ENCODE peak calls at places on chromosomes 12 and 14, in eight cellular contexts. One of them, this sample, is unnamed.
A peak's percentile ranks its signal among the peaks of the same experiment; 100 is the strongest.

GRCh38 chr12:53975019-53975815 is 463 bp upstream of the HOTAIR start:
- DNase-seq in activated T-cell treated with anti-CD3 and anti-CD28 coated beads, Interleukin-2, amount 50 U/mL, for 4 hours: no peak
- DNase-seq in nephron progenitor cell: no peak
- DNase-seq in mammary epithelial cell: no peak
- DNase-seq in MG63: no peak
- DNase-seq in NCI-H1105: no peak
- DNase-seq in NCI-H1417: no peak
- DNase-seq in RPMI7951: no peak
- DNase-seq in this sample: no peak

GRCh38 chr14:100989924-100990323 is 86.4 kb upstream of the RTL1 start:
- DNase-seq in activated T-cell treated with anti-CD3 and anti-CD28 coated beads, Interleukin-2, amount 50 U/mL, for 4 hours: no peak
- DNase-seq in nephron progenitor cell: no peak
- DNase-seq in mammary epithelial cell: peak; percentile 41
- DNase-seq in MG63: no peak
- DNase-seq in NCI-H1105: no peak
- DNase-seq in NCI-H1417: no peak
- DNase-seq in RPMI7951: peak; percentile 3
- DNase-seq in this sample: no peak

GRCh38 chr12:32274665-32275064 is 124.7 kb upstream of the FGD4 start:
- DNase-seq in activated T-cell treated with anti-CD3 and anti-CD28 coated beads, Interleukin-2, amount 50 U/mL, for 4 hours: no peak
- DNase-seq in nephron progenitor cell: no peak
- DNase-seq in mammary epithelial cell: no peak
- DNase-seq in MG63: no peak
- DNase-seq in NCI-H1105: no peak
- DNase-seq in NCI-H1417: no peak
- DNase-seq in RPMI7951: no peak
- DNase-seq in this sample: no peak

GRCh38 chr12:70994217-70994788 is 73.8 kb upstream of the PTPRR start:
- DNase-seq in activated T-cell treated with anti-CD3 and anti-CD28 coated beads, Interleukin-2, amount 50 U/mL, for 4 hours: no peak
- DNase-seq in nephron progenitor cell: no peak
- DNase-seq in mammary epithelial cell: peak; percentile 37
- DNase-seq in MG63: peak; percentile 43
- DNase-seq in NCI-H1105: no peak
- DNase-seq in NCI-H1417: no peak
- DNase-seq in RPMI7951: no peak
- DNase-seq in this sample: no peak

GRCh38 chr14:102903248-102903888 is 19.1 kb upstream of the AMN start:
- DNase-seq in activated T-cell treated with anti-CD3 and anti-CD28 coated beads, Interleukin-2, amount 50 U/mL, for 4 hours: no peak
- DNase-seq in nephron progenitor cell: no peak
- DNase-seq in mammary epithelial cell: no peak
- DNase-seq in MG63: no peak
- DNase-seq in NCI-H1105: no peak
- DNase-seq in NCI-H1417: no peak
- DNase-seq in RPMI7951: no peak
- DNase-seq in this sample: no peak

GRCh38 chr12:124967016-124967739 is 21.8 kb downstream of the DHX37 start:
- DNase-seq in activated T-cell treated with anti-CD3 and anti-CD28 coated beads, Interleukin-2, amount 50 U/mL, for 4 hours: no peak
- DNase-seq in nephron progenitor cell: no peak
- DNase-seq in mammary epithelial cell: no peak
- DNase-seq in MG63: no peak
- DNase-seq in NCI-H1105: no peak
- DNase-seq in NCI-H1417: no peak
- DNase-seq in RPMI7951: no peak
- DNase-seq in this sample: no peak

GRCh38 chr12:57149309-57149900 is 2.0 kb upstream of the LRP1-AS start:
- DNase-seq in activated T-cell treated with anti-CD3 and anti-CD28 coated beads, Interleukin-2, amount 50 U/mL, for 4 hours: no peak
- DNase-seq in nephron progenitor cell: no peak
- DNase-seq in mammary epithelial cell: no peak
- DNase-seq in MG63: peak; percentile 77
- DNase-seq in NCI-H1105: no peak
- DNase-seq in NCI-H1417: no peak
- DNase-seq in RPMI7951: peak; percentile 57
- DNase-seq in this sample: no peak

GRCh38 chr12:9674226-9674590 is 4.7 kb downstream of the CLEC2D start:
- DNase-seq in activated T-cell treated with anti-CD3 and anti-CD28 coated beads, Interleukin-2, amount 50 U/mL, for 4 hours: no peak
- DNase-seq in nephron progenitor cell: no peak
- DNase-seq in mammary epithelial cell: no peak
- DNase-seq in MG63: no peak
- DNase-seq in NCI-H1105: no peak
- DNase-seq in NCI-H1417: no peak
- DNase-seq in RPMI7951: no peak
- DNase-seq in this sample: no peak

GRCh38 chr14:100398044-100398443 is 74.9 kb downstream of the SLC25A47 start:
- DNase-seq in activated T-cell treated with anti-CD3 and anti-CD28 coated beads, Interleukin-2, amount 50 U/mL, for 4 hours: no peak
- DNase-seq in nephron progenitor cell: no peak
- DNase-seq in mammary epithelial cell: peak; percentile 58
- DNase-seq in MG63: no peak
- DNase-seq in NCI-H1105: no peak
- DNase-seq in NCI-H1417: no peak
- DNase-seq in RPMI7951: no peak
- DNase-seq in this sample: no peak

GRCh38 chr12:62683724-62684501 is 217.3 kb downstream of the MON2 start:
- DNase-seq in activated T-cell treated with anti-CD3 and anti-CD28 coated beads, Interleukin-2, amount 50 U/mL, for 4 hours: no peak
- DNase-seq in nephron progenitor cell: no peak
- DNase-seq in mammary epithelial cell: no peak
- DNase-seq in MG63: peak; percentile 85
- DNase-seq in NCI-H1105: no peak
- DNase-seq in NCI-H1417: no peak
- DNase-seq in RPMI7951: peak; percentile 51
- DNase-seq in this sample: no peak

GRCh38 chr14:32710351-32711102 is 228.2 kb upstream of the NPAS3 start:
- DNase-seq in activated T-cell treated with anti-CD3 and anti-CD28 coated beads, Interleukin-2, amount 50 U/mL, for 4 hours: no peak
- DNase-seq in nephron progenitor cell: no peak
- DNase-seq in mammary epithelial cell: no peak
- DNase-seq in MG63: no peak
- DNase-seq in NCI-H1105: no peak
- DNase-seq in NCI-H1417: no peak
- DNase-seq in RPMI7951: peak; percentile 72
- DNase-seq in this sample: peak; percentile 55

GRCh38 chr12:25962932-25963525 is 4.5 kb downstream of the RASSF8 start:
- DNase-seq in activated T-cell treated with anti-CD3 and anti-CD28 coated beads, Interleukin-2, amount 50 U/mL, for 4 hours: no peak
- DNase-seq in nephron progenitor cell: no peak
- DNase-seq in mammary epithelial cell: no peak
- DNase-seq in MG63: no peak
- DNase-seq in NCI-H1105: no peak
- DNase-seq in NCI-H1417: no peak
- DNase-seq in RPMI7951: peak; percentile 62
- DNase-seq in this sample: peak; percentile 92

GRCh38 chr12:120115692-120116442 is 686 bp downstream of the RAB35 start:
- DNase-seq in activated T-cell treated with anti-CD3 and anti-CD28 coated beads, Interleukin-2, amount 50 U/mL, for 4 hours: no peak
- DNase-seq in nephron progenitor cell: no peak
- DNase-seq in mammary epithelial cell: peak; percentile 23
- DNase-seq in MG63: peak; percentile 57
- DNase-seq in NCI-H1105: no peak
- DNase-seq in NCI-H1417: peak; percentile 26
- DNase-seq in RPMI7951: peak; percentile 24
- DNase-seq in this sample: peak; percentile 53

GRCh38 chr12:132773077-132774020 is 11.7 kb upstream of the ANKLE2 start:
- DNase-seq in activated T-cell treated with anti-CD3 and anti-CD28 coated beads, Interleukin-2, amount 50 U/mL, for 4 hours: no peak
- DNase-seq in nephron progenitor cell: no peak
- DNase-seq in mammary epithelial cell: no peak
- DNase-seq in MG63: no peak
- DNase-seq in NCI-H1105: no peak
- DNase-seq in NCI-H1417: no peak
- DNase-seq in RPMI7951: no peak
- DNase-seq in this sample: no peak

GRCh38 chr14:29930283-29930682 is 2.6 kb upstream of the PRKD1 start:
- DNase-seq in activated T-cell treated with anti-CD3 and anti-CD28 coated beads, Interleukin-2, amount 50 U/mL, for 4 hours: no peak
- DNase-seq in nephron progenitor cell: no peak
- DNase-seq in mammary epithelial cell: no peak
- DNase-seq in MG63: peak; percentile 18
- DNase-seq in NCI-H1105: no peak
- DNase-seq in NCI-H1417: no peak
- DNase-seq in RPMI7951: peak; percentile 62
- DNase-seq in this sample: peak; percentile 27

GRCh38 chr12:5163661-5164060 is 120.0 kb downstream of the KCNA5 start:
- DNase-seq in activated T-cell treated with anti-CD3 and anti-CD28 coated beads, Interleukin-2, amount 50 U/mL, for 4 hours: no peak
- DNase-seq in nephron progenitor cell: no peak
- DNase-seq in mammary epithelial cell: peak; percentile 39
- DNase-seq in MG63: no peak
- DNase-seq in NCI-H1105: no peak
- DNase-seq in NCI-H1417: no peak
- DNase-seq in RPMI7951: peak; percentile 32
- DNase-seq in this sample: no peak

GRCh38 chr12:52346596-52346995 is 20.7 kb downstream of the KRT85 start:
- DNase-seq in activated T-cell treated with anti-CD3 and anti-CD28 coated beads, Interleukin-2, amount 50 U/mL, for 4 hours: no peak
- DNase-seq in nephron progenitor cell: no peak
- DNase-seq in mammary epithelial cell: no peak
- DNase-seq in MG63: no peak
- DNase-seq in NCI-H1105: no peak
- DNase-seq in NCI-H1417: no peak
- DNase-seq in RPMI7951: no peak
- DNase-seq in this sample: peak; percentile 13

GRCh38 chr14:73755434-73756014 is 41.3 kb upstream of the PNMA1 start:
- DNase-seq in activated T-cell treated with anti-CD3 and anti-CD28 coated beads, Interleukin-2, amount 50 U/mL, for 4 hours: no peak
- DNase-seq in nephron progenitor cell: no peak
- DNase-seq in mammary epithelial cell: peak; percentile 70
- DNase-seq in MG63: peak; percentile 12
- DNase-seq in NCI-H1105: no peak
- DNase-seq in NCI-H1417: no peak
- DNase-seq in RPMI7951: peak; percentile 53
- DNase-seq in this sample: no peak

GRCh38 chr12:104496336-104496735 is 39.6 kb downstream of the CHST11 start:
- DNase-seq in activated T-cell treated with anti-CD3 and anti-CD28 coated beads, Interleukin-2, amount 50 U/mL, for 4 hours: no peak
- DNase-seq in nephron progenitor cell: no peak
- DNase-seq in mammary epithelial cell: no peak
- DNase-seq in MG63: no peak
- DNase-seq in NCI-H1105: no peak
- DNase-seq in NCI-H1417: no peak
- DNase-seq in RPMI7951: no peak
- DNase-seq in this sample: no peak

GRCh38 chr12:10554971-10555481 is 49.3 kb downstream of the EIF2S3B start:
- DNase-seq in activated T-cell treated with anti-CD3 and anti-CD28 coated beads, Interleukin-2, amount 50 U/mL, for 4 hours: no peak
- DNase-seq in nephron progenitor cell: no peak
- DNase-seq in mammary epithelial cell: no peak
- DNase-seq in MG63: no peak
- DNase-seq in NCI-H1105: no peak
- DNase-seq in NCI-H1417: no peak
- DNase-seq in RPMI7951: no peak
- DNase-seq in this sample: no peak

GRCh38 chr14:99035712-99036593 is 236.0 kb downstream of the BCL11B start:
- DNase-seq in activated T-cell treated with anti-CD3 and anti-CD28 coated beads, Interleukin-2, amount 50 U/mL, for 4 hours: no peak
- DNase-seq in nephron progenitor cell: peak; percentile 65
- DNase-seq in mammary epithelial cell: peak; percentile 96
- DNase-seq in MG63: peak; percentile 95
- DNase-seq in NCI-H1105: no peak
- DNase-seq in NCI-H1417: no peak
- DNase-seq in RPMI7951: peak; percentile 95
- DNase-seq in this sample: no peak

GRCh38 chr14:95756751-95757150 is 42.8 kb upstream of the TCL1A start:
- DNase-seq in activated T-cell treated with anti-CD3 and anti-CD28 coated beads, Interleukin-2, amount 50 U/mL, for 4 hours: no peak
- DNase-seq in nephron progenitor cell: no peak
- DNase-seq in mammary epithelial cell: no peak
- DNase-seq in MG63: no peak
- DNase-seq in NCI-H1105: no peak
- DNase-seq in NCI-H1417: no peak
- DNase-seq in RPMI7951: no peak
- DNase-seq in this sample: no peak

GRCh38 chr12:58487280-58488141 is 432.8 kb downstream of the LRIG3 start:
- DNase-seq in activated T-cell treated with anti-CD3 and anti-CD28 coated beads, Interleukin-2, amount 50 U/mL, for 4 hours: no peak
- DNase-seq in nephron progenitor cell: no peak
- DNase-seq in mammary epithelial cell: no peak
- DNase-seq in MG63: no peak
- DNase-seq in NCI-H1105: no peak
- DNase-seq in NCI-H1417: no peak
- DNase-seq in RPMI7951: peak; percentile 93
- DNase-seq in this sample: no peak

GRCh38 chr12:4881665-4882064 is 28.0 kb upstream of the KCNA1 start:
- DNase-seq in activated T-cell treated with anti-CD3 and anti-CD28 coated beads, Interleukin-2, amount 50 U/mL, for 4 hours: no peak
- DNase-seq in nephron progenitor cell: no peak
- DNase-seq in mammary epithelial cell: no peak
- DNase-seq in MG63: peak; percentile 42
- DNase-seq in NCI-H1105: no peak
- DNase-seq in NCI-H1417: no peak
- DNase-seq in RPMI7951: no peak
- DNase-seq in this sample: no peak

GRCh38 chr12:109766251-109766778 is 52.7 kb downstream of the FAM222A start:
- DNase-seq in activated T-cell treated with anti-CD3 and anti-CD28 coated beads, Interleukin-2, amount 50 U/mL, for 4 hours: no peak
- DNase-seq in nephron progenitor cell: no peak
- DNase-seq in mammary epithelial cell: no peak
- DNase-seq in MG63: no peak
- DNase-seq in NCI-H1105: no peak
- DNase-seq in NCI-H1417: no peak
- DNase-seq in RPMI7951: no peak
- DNase-seq in this sample: no peak

GRCh38 chr12:4997939-4998338 is 45.7 kb upstream of the KCNA5 start:
- DNase-seq in activated T-cell treated with anti-CD3 and anti-CD28 coated beads, Interleukin-2, amount 50 U/mL, for 4 hours: no peak
- DNase-seq in nephron progenitor cell: no peak
- DNase-seq in mammary epithelial cell: peak; percentile 78
- DNase-seq in MG63: peak; percentile 94
- DNase-seq in NCI-H1105: no peak
- DNase-seq in NCI-H1417: no peak
- DNase-seq in RPMI7951: peak; percentile 95
- DNase-seq in this sample: no peak

GRCh38 chr14:88597601-88598000 is 34.8 kb downstream of the ZC3H14 start:
- DNase-seq in activated T-cell treated with anti-CD3 and anti-CD28 coated beads, Interleukin-2, amount 50 U/mL, for 4 hours: no peak
- DNase-seq in nephron progenitor cell: no peak
- DNase-seq in mammary epithelial cell: no peak
- DNase-seq in MG63: no peak
- DNase-seq in NCI-H1105: no peak
- DNase-seq in NCI-H1417: no peak
- DNase-seq in RPMI7951: no peak
- DNase-seq in this sample: no peak

GRCh38 chr12:64701283-64701682 is 57.9 kb downstream of the GNS start:
- DNase-seq in activated T-cell treated with anti-CD3 and anti-CD28 coated beads, Interleukin-2, amount 50 U/mL, for 4 hours: no peak
- DNase-seq in nephron progenitor cell: no peak
- DNase-seq in mammary epithelial cell: no peak
- DNase-seq in MG63: no peak
- DNase-seq in NCI-H1105: no peak
- DNase-seq in NCI-H1417: peak; percentile 14
- DNase-seq in RPMI7951: no peak
- DNase-seq in this sample: no peak

GRCh38 chr12:169528-170360 is 44.2 kb downstream of the SLC6A12 start:
- DNase-seq in activated T-cell treated with anti-CD3 and anti-CD28 coated beads, Interleukin-2, amount 50 U/mL, for 4 hours: no peak
- DNase-seq in nephron progenitor cell: peak; percentile 52
- DNase-seq in mammary epithelial cell: no peak
- DNase-seq in MG63: no peak
- DNase-seq in NCI-H1105: no peak
- DNase-seq in NCI-H1417: no peak
- DNase-seq in RPMI7951: no peak
- DNase-seq in this sample: no peak

GRCh38 chr12:22529281-22530060 is 14.9 kb downstream of the C2CD5 start:
- DNase-seq in activated T-cell treated with anti-CD3 and anti-CD28 coated beads, Interleukin-2, amount 50 U/mL, for 4 hours: no peak
- DNase-seq in nephron progenitor cell: no peak
- DNase-seq in mammary epithelial cell: peak; percentile 51
- DNase-seq in MG63: peak; percentile 53
- DNase-seq in NCI-H1105: no peak
- DNase-seq in NCI-H1417: peak; percentile 21
- DNase-seq in RPMI7951: peak; percentile 34
- DNase-seq in this sample: peak; percentile 68

GRCh38 chr14:78637903-78638302 is 467.7 kb downstream of the NRXN3 start:
- DNase-seq in activated T-cell treated with anti-CD3 and anti-CD28 coated beads, Interleukin-2, amount 50 U/mL, for 4 hours: no peak
- DNase-seq in nephron progenitor cell: peak; percentile 12
- DNase-seq in mammary epithelial cell: no peak
- DNase-seq in MG63: no peak
- DNase-seq in NCI-H1105: no peak
- DNase-seq in NCI-H1417: peak; percentile 91
- DNase-seq in RPMI7951: no peak
- DNase-seq in this sample: no peak

GRCh38 chr12:92075425-92075891 is 70.2 kb downstream of the BTG1 start:
- DNase-seq in activated T-cell treated with anti-CD3 and anti-CD28 coated beads, Interleukin-2, amount 50 U/mL, for 4 hours: no peak
- DNase-seq in nephron progenitor cell: no peak
- DNase-seq in mammary epithelial cell: no peak
- DNase-seq in MG63: no peak
- DNase-seq in NCI-H1105: no peak
- DNase-seq in NCI-H1417: no peak
- DNase-seq in RPMI7951: no peak
- DNase-seq in this sample: no peak

GRCh38 chr14:64081174-64081746 is 212.9 kb downstream of the ESR2 start:
- DNase-seq in activated T-cell treated with anti-CD3 and anti-CD28 coated beads, Interleukin-2, amount 50 U/mL, for 4 hours: no peak
- DNase-seq in nephron progenitor cell: no peak
- DNase-seq in mammary epithelial cell: peak; percentile 46
- DNase-seq in MG63: no peak
- DNase-seq in NCI-H1105: no peak
- DNase-seq in NCI-H1417: no peak
- DNase-seq in RPMI7951: no peak
- DNase-seq in this sample: no peak

GRCh38 chr14:69803753-69804152 is 6.7 kb upstream of the SLC10A1 start:
- DNase-seq in activated T-cell treated with anti-CD3 and anti-CD28 coated beads, Interleukin-2, amount 50 U/mL, for 4 hours: no peak
- DNase-seq in nephron progenitor cell: no peak
- DNase-seq in mammary epithelial cell: no peak
- DNase-seq in MG63: no peak
- DNase-seq in NCI-H1105: no peak
- DNase-seq in NCI-H1417: no peak
- DNase-seq in RPMI7951: no peak
- DNase-seq in this sample: peak; percentile 44